ENCODE peak calls at places on chromosomes 6 and 20, in six cellular contexts. U is H9, D is IMR-90, V is H1, H is neuronal stem cell, X is trophoblast cell. A is an unnamed sample.

GRCh38 chr6:99739526-99739925 is 132.9 kb downstream of the PRDM13 start:
- DNase-seq in U (no peak), D (no peak), V (no peak), H (no peak), X (no peak), A (no peak)

GRCh38 chr6:169577236-169577635 is 124.6 kb downstream of the WDR27 start:
- DNase-seq in U (no peak), D (no peak), V (no peak), H (no peak), X (no peak), A (no peak)

GRCh38 chr20:53609501-53610445 is 16.1 kb upstream of the ZNF217 start:
- DNase-seq in U (no peak), D (peak; percentile 63), V (no peak), H (no peak), X (no peak), A (peak; percentile 78)

GRCh38 chr20:62675156-62675871 is 33.0 kb downstream of the SLCO4A1 start:
- DNase-seq in U (no peak), D (no peak), V (no peak), H (no peak), X (peak; percentile 52), A (no peak)

GRCh38 chr6:150199241-150199640 is 56.4 kb downstream of the PPP1R14C start:
- DNase-seq in U (no peak), D (no peak), V (no peak), H (no peak), X (no peak), A (no peak)

GRCh38 chr20:11207749-11208502 is 534.1 kb upstream of the JAG1 start:
- DNase-seq in U (no peak), D (peak; percentile 44), V (no peak), H (no peak), X (peak; percentile 14), A (peak; percentile 65)

GRCh38 chr6:61842005-61842404 is 444.0 kb downstream of the KHDRBS2 start:
- DNase-seq in U (no peak), D (no peak), V (no peak), H (no peak), X (no peak), A (no peak)

GRCh38 chr6:12350644-12351173 is 60.5 kb downstream of the EDN1 start:
- DNase-seq in U (no peak), D (no peak), V (no peak), H (no peak), X (no peak), A (no peak)

GRCh38 chr6:110181131-110182027 is 1.2 kb downstream of the CDC40 start:
- DNase-seq in U (no peak), D (peak; percentile 18), V (no peak), H (no peak), X (peak; percentile 3), A (peak; percentile 22)

GRCh38 chr6:119676971-119677370 is 327.4 kb upstream of the MAN1A1 start:
- DNase-seq in U (no peak), D (peak; percentile 4), V (no peak), H (no peak), X (no peak), A (peak; percentile 75)

GRCh38 chr6:90530882-90531281 is 56.0 kb downstream of the MAP3K7 start:
- DNase-seq in U (no peak), D (no peak), V (no peak), H (no peak), X (no peak), A (no peak)

GRCh38 chr6:2016040-2016439 is 229.4 kb downstream of the GMDS start:
- DNase-seq in U (no peak), D (no peak), V (no peak), H (no peak), X (no peak), A (no peak)

GRCh38 chr20:25669826-25670422 is 26.7 kb downstream of the ZNF337 start:
- DNase-seq in U (peak; percentile 57), D (peak; percentile 87), V (no peak), H (no peak), X (peak; percentile 86), A (peak; percentile 78)

GRCh38 chr6:97674802-97675201 is 391.8 kb upstream of the MMS22L start:
- DNase-seq in U (no peak), D (peak; percentile 90), V (no peak), H (no peak), X (no peak), A (peak; percentile 51)

GRCh38 chr6:38750968-38751615 is 36.0 kb downstream of the DNAH8 start:
- DNase-seq in U (no peak), D (no peak), V (no peak), H (no peak), X (no peak), A (no peak)

GRCh38 chr6:75143186-75143585 is 62.7 kb downstream of the COL12A1 start:
- DNase-seq in U (no peak), D (peak; percentile 90), V (no peak), H (no peak), X (no peak), A (peak; percentile 37)

GRCh38 chr20:13298692-13299373 is 77.8 kb downstream of the ISM1 start:
- DNase-seq in U (no peak), D (no peak), V (no peak), H (no peak), X (no peak), A (no peak)

GRCh38 chr6:133945158-133945557 is 7.9 kb upstream of the TBPL1 start:
- DNase-seq in U (peak; percentile 47), D (peak; percentile 29), V (no peak), H (no peak), X (peak; percentile 9), A (peak; percentile 28)

GRCh38 chr6:160534050-160534696 is 129.9 kb downstream of the LPA start:
- DNase-seq in U (peak; percentile 79), D (peak; percentile 24), V (peak; percentile 50), H (peak; percentile 66), X (peak; percentile 67), A (peak; percentile 65)

GRCh38 chr6:33752139-33753015 is 5.7 kb upstream of the IP6K3 start:
- DNase-seq in U (no peak), D (no peak), V (no peak), H (no peak), X (no peak), A (no peak)

GRCh38 chr20:35264755-35265154 is 13.2 kb downstream of the MMP24OS start:
- DNase-seq in U (peak; percentile 87), D (peak; percentile 22), V (no peak), H (no peak), X (peak; percentile 85), A (no peak)

GRCh38 chr6:155077331-155077730 is 82.2 kb downstream of the TIAM2 start:
- DNase-seq in U (no peak), D (no peak), V (no peak), H (no peak), X (no peak), A (no peak)

GRCh38 chr20:46767127-46767761 is 57.8 kb downstream of the SLC2A10 start:
- DNase-seq in U (peak; percentile 51), D (peak; percentile 36), V (no peak), H (peak; percentile 42), X (peak; percentile 73), A (peak; percentile 15)

GRCh38 chr20:61817061-61817460 is 248.6 kb downstream of the TAF4 start:
- DNase-seq in U (no peak), D (no peak), V (no peak), H (no peak), X (no peak), A (no peak)

GRCh38 chr6:52507557-52508260 is 69.2 kb downstream of the TRAM2 start:
- DNase-seq in U (no peak), D (peak; percentile 81), V (no peak), H (no peak), X (peak; percentile 41), A (peak; percentile 86)

GRCh38 chr6:142414462-142414861 is 112.7 kb downstream of the ADGRG6 start:
- DNase-seq in U (no peak), D (no peak), V (no peak), H (no peak), X (peak; percentile 48), A (no peak)
- H3K14ac ChIP-seq in U (no peak overlapping the region), D (peak overlapping the region; percentile 85), V (no peak overlapping the region), H (no peak overlapping the region), X (peak overlapping the region; percentile 35), A (no peak overlapping the region)

GRCh38 chr6:32167154-32167760 is 2.9 kb downstream of the EGFL8 start:
- DNase-seq in U (peak; percentile 68), D (no peak), V (no peak), H (no peak), X (peak; percentile 92), A (no peak)
- H2BK5ac ChIP-seq in U (no peak overlapping the region), D (no peak overlapping the region), V (no peak overlapping the region), H (peak overlapping the region; percentile 43), X (no peak overlapping the region), A (no peak overlapping the region)

DNA sequence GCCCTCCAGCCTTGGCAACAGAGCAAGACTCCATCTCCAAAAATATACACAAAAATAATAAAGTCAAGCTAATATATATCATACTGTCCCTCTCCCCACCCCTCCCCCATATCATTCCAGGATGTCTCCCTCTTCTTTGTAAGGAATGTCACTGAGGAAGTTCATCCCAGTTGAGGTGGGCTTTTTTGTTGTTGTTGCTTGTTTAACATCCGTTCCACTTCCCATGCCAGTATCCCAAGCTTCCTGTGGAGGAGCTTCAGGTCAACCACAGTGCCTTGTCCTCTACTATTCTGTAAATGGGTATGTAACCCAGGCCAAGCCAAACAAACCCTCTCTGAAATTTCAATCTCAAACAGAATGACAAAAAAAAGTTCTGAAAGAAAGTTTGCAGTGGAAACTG is 19.0 kb upstream of the PTPN1 start:
- DNase-seq in U (no peak), D (no peak), V (no peak), H (no peak), X (no peak), A (no peak)
- H3K14ac ChIP-seq in U (no peak overlapping the region), D (peak overlapping the region; percentile 21), V (no peak overlapping the region), H (no peak overlapping the region), X (no peak overlapping the region), A (no peak overlapping the region)

DNA sequence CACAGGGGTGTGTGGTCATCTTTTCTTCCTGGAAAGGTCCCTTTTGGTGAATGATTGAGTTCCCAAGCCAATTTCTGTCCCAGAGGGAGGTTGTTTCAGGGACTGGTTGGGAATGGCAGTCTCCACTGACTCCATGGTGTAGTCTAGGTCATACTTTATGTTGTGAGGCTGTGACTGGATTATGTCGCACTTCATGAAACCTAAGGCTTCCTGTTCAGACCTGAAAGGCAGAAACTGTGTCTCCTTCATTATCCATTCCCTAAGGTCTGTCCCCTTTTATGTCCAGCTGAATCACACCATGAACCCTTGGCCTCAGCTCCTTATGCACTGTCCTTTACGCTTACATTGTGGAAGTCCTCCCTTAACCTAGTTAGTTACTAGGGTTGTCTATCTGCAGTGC is 191.2 kb downstream of the JARID2 start:
- DNase-seq in U (no peak), D (no peak), V (no peak), H (no peak), X (no peak), A (no peak)
- H2BK5ac ChIP-seq in U (no peak overlapping the region), D (no peak overlapping the region), V (no peak overlapping the region), H (no peak overlapping the region), X (no peak overlapping the region), A (no peak overlapping the region)

DNA sequence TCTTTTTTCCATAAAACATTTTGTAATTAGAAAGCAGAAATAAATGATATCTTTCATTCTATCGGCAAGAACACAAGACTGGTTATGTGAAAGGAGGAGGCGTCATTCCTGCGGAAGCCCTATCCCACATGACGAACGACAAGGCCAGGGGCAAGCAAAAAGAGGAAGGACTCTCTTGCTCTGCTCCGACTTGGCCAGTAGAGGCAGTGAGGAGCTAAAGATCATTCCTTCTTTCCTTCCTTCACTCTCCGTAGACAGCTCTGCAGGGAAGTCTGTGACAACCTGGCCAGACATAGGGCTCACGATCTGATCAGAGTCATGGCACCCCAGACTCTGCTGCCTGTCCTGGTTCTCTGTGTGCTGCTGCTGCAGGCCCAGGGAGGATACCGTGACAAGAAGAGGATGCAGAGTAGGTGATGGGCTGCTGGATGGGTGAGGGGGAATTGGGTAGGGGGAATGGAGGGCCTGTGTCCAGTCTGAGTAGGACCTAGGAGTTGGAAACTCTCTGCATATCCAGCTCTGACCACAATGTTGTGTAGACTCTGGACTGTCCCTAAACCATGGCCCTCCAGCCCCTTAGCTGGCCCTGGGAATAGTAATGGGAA is at the start of gene WFDC10A:
- DNase-seq in U (peak; percentile 84), D (peak; percentile 49), V (peak; percentile 33), H (peak; percentile 21), X (peak; percentile 64), A (peak; percentile 53)
- H3K14ac ChIP-seq in U (no peak within 1 kb of the TSS), D (no peak within 1 kb of the TSS), V (no peak within 1 kb of the TSS), H (no peak within 1 kb of the TSS), X (no peak within 1 kb of the TSS), A (peak within 1 kb of the TSS; percentile 19)